ENCODE peak calls at places on chromosomes 12 and 14, in four cellular contexts. J is choroid plexus epithelial cell, Q is esophagus muscularis mucosa, V is astrocyte of the spinal cord. P is an unnamed sample.

GRCh38 chr12:117685115-117685926 is 283.5 kb downstream of the KSR2 start:
- DNase-seq in J (no peak), Q (no peak), V (peak), P (peak)

GRCh38 chr14:22887260-22887989 is 4.4 kb downstream of the REM2 start:
- DNase-seq in J (peak), Q (no peak), V (peak), P (peak)

GRCh38 chr12:49801141-49802063 is 26.8 kb downstream of the NCKAP5L start:
- DNase-seq in J (no peak), Q (no peak), V (no peak), P (no peak)

GRCh38 chr14:77022219-77022852 is 6.2 kb downstream of the IRF2BPL start:
- DNase-seq in J (no peak), Q (no peak), V (no peak), P (no peak)

GRCh38 chr12:22974865-22975264 is 349.9 kb downstream of the ETNK1 start:
- DNase-seq in J (peak), Q (no peak), V (peak), P (peak)

GRCh38 chr12:68290126-68290525 is 36.7 kb upstream of the IL22 start:
- DNase-seq in J (no peak), Q (no peak), V (peak), P (no peak)

GRCh38 chr12:6662602-6662905 is 365 bp downstream of the ING4 start:
- DNase-seq in J (no peak), Q (no peak), V (no peak), P (no peak)

GRCh38 chr14:72237722-72238666 is 305.8 kb downstream of the RGS6 start:
- DNase-seq in J (no peak), Q (no peak), V (no peak), P (no peak)

GRCh38 chr12:11553871-11554533 is 95.5 kb upstream of the ETV6 start:
- DNase-seq in J (peak), Q (no peak), V (peak), P (peak)

DNA sequence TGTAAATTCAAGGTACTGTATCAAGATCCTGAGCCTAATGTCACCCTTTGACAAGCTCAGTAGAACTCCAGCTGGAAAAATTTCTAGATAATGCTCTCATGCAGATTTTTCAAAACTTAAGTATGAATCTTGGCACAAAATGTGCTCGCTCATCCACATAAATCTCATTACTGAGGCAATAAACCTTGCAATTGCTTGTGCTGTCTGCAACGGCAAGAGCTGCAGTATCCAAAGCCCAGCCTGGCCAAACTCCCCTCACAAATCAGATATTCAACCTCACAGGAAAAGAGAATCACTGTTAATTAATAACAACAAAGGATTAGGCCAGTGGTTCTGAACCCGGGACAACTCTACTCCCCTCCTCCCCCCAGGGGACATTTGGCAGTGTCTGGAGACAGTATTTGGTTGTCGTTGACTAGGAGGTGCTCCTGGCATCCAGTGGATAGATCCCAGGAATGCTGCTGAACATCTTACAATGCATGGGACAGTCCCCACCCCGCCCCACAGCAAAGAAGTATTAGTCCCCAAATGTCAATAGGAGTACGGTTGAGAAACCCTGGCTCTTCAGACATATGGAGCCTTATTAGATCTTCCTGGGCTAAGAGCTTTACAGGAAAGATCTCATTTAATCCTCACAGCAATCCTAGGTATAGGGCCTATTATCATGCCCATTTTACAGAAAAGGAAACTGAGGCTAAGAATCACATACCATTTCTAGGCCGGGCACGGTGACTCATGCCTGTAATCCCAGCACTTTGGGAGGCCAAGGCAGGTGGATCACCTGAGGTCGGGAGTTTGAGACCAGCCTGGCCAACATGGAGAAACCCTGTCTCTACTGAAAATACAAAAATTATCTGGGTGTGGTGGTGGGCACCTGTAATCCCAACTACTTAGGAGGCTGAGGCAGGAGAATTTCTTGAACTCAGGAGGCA is 19.4 kb upstream of the CORO1C start:
- DNase-seq in J (no peak), Q (no peak), V (no peak), P (no peak)
- TF ChIP-seq CTCF in J (no peak), Q (no peak), V (no peak), P (no peak)

GRCh38 chr12:57549909-57550627 is at the start of gene KIF5A:
- DNase-seq in J (no peak), Q (no peak), V (no peak), P (peak)
- TF ChIP-seq CTCF in J (no peak), Q (no peak), V (no peak), P (no peak)

DNA sequence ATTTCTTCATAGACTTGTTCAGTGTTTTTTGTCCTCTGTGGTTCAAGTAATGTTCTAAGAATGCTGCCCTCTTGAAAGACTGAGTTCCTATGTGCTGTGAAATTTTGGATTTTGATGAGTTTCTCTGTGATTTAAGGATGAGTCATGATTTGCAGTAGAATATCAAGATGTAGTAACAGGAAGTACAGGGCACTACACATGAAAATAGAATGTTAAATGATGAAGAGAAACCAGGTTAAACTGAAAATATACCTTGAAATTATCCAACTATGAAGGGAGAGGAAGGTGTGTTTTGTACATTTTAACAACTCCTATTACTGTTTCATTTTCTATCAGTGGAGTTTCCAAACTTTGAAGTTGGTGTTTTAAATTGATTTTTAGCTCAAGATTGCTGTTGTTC is 4.8 kb downstream of the ELK3 start:
- DNase-seq in J (peak), Q (no peak), V (peak), P (peak)
- TF ChIP-seq CTCF in J (no peak), Q (no peak), V (no peak), P (no peak)

DNA sequence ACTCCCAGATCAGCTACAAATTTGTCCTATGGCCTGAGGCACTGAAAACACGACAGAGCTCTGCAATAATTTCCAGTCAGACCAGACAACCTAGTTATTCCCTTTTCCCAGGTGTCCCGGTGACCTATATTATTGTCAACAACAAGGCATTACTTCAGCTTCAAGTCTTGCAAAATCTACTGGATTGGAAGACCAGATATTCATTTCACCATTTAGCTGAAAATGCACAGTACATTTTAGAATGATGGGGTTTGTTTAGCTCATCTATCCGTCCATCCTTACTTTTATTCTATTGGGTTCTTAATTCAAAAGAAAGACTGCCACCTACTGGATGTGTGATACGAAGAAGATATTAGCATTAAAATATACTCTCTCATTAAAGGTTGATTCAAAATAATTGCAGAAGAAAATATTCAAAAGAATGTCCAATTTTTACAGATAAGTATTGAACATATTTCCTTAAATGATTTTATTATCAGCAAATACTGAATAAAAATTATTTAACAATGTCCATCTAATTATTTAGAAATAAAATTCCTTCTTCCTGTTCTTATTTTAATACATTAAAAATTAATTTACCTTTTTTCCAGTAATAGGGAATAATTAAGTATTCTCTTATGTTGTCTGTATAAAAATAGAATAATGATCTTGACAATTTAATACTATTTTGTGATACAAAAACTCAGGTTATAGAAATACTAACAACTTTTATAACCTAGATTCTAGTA is 244.9 kb upstream of the LRIG3 start:
- DNase-seq in J (peak), Q (no peak), V (peak), P (peak)
- TF ChIP-seq CTCF in J (peak), Q (peak), V (peak), P (peak)

DNA sequence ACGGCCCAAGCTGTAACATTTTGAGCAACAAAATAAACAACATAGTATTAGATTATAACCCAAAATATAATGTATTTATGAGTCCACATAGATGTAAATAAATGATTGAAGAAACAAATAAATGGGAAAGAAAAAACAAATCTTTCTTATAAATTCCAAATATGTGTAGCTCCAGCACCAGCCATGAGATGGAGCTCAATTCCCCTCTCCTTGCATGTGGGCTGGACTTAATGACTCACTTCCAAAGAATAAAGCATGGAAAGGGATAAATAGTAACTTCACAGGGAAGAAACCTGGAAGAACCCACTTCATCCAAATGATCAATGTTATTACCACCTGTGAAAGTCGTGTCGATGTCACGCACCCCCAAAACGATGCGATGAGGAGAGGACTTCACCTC is 158.8 kb downstream of the RPAP3 start:
- DNase-seq in J (peak), Q (peak), V (peak), P (peak)
- TF ChIP-seq CTCF in J (peak), Q (no peak), V (peak), P (peak)

DNA sequence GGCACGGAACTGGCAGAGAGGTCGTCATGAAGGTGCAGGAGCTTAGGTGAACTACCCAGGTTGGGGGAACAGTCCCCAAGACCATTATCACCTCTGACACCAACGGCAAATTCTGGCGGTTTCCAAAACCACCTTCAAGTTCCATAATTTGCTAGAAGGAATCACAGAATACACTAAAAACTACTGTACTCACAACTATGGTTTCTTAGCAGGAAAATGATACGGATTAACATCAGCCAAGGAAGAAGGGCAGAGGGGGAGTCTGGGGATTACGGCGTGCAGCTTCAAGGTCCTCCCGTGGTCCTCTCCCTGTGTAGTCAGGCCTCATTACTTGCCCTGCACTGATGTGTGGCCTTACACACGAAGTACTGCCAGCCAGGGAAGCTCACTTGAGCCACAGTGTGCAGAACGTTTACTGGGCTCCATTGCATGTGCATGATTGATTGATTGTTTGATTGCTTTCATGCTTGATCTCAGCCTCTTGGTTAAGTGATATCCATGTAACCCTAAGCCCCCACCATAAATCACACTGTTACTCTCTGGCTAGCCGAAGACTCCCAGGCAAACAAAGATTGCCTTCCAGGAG is 813 bp upstream of the STX2 start:
- DNase-seq in J (no peak), Q (no peak), V (no peak), P (no peak)
- TF ChIP-seq CTCF in J (no peak), Q (no peak), V (no peak), P (no peak)

DNA sequence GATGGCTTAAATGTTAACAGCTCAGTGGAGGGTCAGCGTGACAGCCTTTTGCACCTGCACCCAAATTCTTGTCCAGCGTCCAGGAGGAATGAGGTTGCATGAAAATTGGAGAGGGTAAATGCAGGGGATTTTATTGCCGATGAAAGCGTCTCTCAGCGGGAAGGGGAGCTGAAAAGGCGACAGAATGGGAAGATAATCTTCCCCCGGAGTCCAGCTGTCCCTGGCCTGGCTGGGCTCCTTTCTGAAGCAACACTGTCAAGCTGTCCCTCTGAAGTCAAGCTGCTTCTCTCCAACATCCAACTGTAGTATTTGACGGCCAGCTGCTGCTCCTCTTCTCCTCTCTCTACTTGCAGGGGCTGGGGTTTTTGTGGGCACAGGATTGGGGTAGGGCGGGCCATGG is 32.6 kb downstream of the NOPCHAP1 start:
- DNase-seq in J (no peak), Q (no peak), V (no peak), P (no peak)
- TF ChIP-seq CTCF in J (no peak), Q (no peak), V (no peak), P (no peak)

GRCh38 chr12:3319723-3320492 is 171.1 kb upstream of the PRMT8 start:
- DNase-seq in J (no peak), Q (no peak), V (no peak), P (no peak)
- TF ChIP-seq CTCF in J (no peak), Q (no peak), V (no peak), P (no peak)

GRCh38 chr14:69580009-69580577 is 5.4 kb upstream of the CCDC177 start:
- DNase-seq in J (peak), Q (no peak), V (peak), P (peak)
- TF ChIP-seq CTCF in J (peak), Q (no peak), V (peak), P (peak)

GRCh38 chr12:121837680-121838079 is 21.0 kb downstream of the HPD start:
- DNase-seq in J (peak), Q (no peak), V (no peak), P (no peak)
- TF ChIP-seq CTCF in J (peak), Q (no peak), V (no peak), P (no peak)